ENCODE peak calls at places on chromosomes 2 and 18, in seven cellular contexts. L is SJCRH30, Y is body of pancreas, S is esophagus muscularis mucosa, B is H1, N is left ventricle myocardium inferior, I is K562. Q is an unnamed sample. For H3K4me1 and H3K27me3, the result is how much of the 10 kb centered on the place peaks cover.

GRCh38 chr2:16507655-16508054 is 158.0 kb downstream of the CYRIA start:
- DNase-seq in L (no peak), Y (no peak), S (no peak), B (no peak), N (no peak), I (no peak), Q (no peak)

GRCh38 chr2:236875906-236876505 is 209.7 kb upstream of the COPS8 start:
- DNase-seq in L (peak), Y (no peak), S (peak), B (no peak), N (no peak), I (no peak), Q (no peak)

GRCh38 chr18:35076556-35076955 is 35.3 kb downstream of the MAPRE2 start:
- DNase-seq in L (no peak), Y (no peak), S (no peak), B (no peak), N (no peak), I (no peak), Q (no peak)

GRCh38 chr2:57884281-57884680 is 162.3 kb upstream of the VRK2 start:
- DNase-seq in L (no peak), Y (no peak), S (no peak), B (no peak), N (no peak), I (no peak), Q (no peak)

GRCh38 chr18:41849632-41850031 is 105.4 kb upstream of the PIK3C3 start:
- DNase-seq in L (no peak), Y (no peak), S (no peak), B (no peak), N (no peak), I (no peak), Q (no peak)

GRCh38 chr2:1014802-1015201 is 64.2 kb downstream of the SNTG2 start:
- DNase-seq in L (no peak), Y (no peak), S (no peak), B (no peak), N (no peak), I (no peak), Q (no peak)

GRCh38 chr2:127479219-127479825 is 47.0 kb downstream of the IWS1 start:
- DNase-seq in L (peak), Y (no peak), S (no peak), B (no peak), N (no peak), I (no peak), Q (no peak)

GRCh38 chr2:45242161-45242741 is 233.0 kb upstream of the SIX2 start:
- DNase-seq in L (peak), Y (peak), S (no peak), B (no peak), N (peak), I (no peak), Q (no peak)

GRCh38 chr2:25374827-25375226 is 33.1 kb upstream of the DNMT3A start:
- DNase-seq in L (no peak), Y (no peak), S (no peak), B (no peak), N (no peak), I (no peak), Q (no peak)

GRCh38 chr2:234165421-234165820 is 114.9 kb downstream of the SPP2 start:
- DNase-seq in L (peak), Y (no peak), S (no peak), B (no peak), N (no peak), I (no peak), Q (no peak)

GRCh38 chr2:164984428-164984827 is 29.1 kb upstream of the SLC38A11 start:
- DNase-seq in L (no peak), Y (no peak), S (no peak), B (no peak), N (no peak), I (no peak), Q (no peak)

GRCh38 chr2:129936334-129936934 is 43.0 kb upstream of the RAB6C start:
- DNase-seq in L (peak), Y (no peak), S (no peak), B (no peak), N (no peak), I (peak), Q (peak)

GRCh38 chr2:99662761-99663341 is 173.0 kb upstream of the REV1 start:
- DNase-seq in L (peak), Y (peak), S (no peak), B (no peak), N (no peak), I (no peak), Q (no peak)

GRCh38 chr2:228590681-228591080 is 409.2 kb upstream of the SPHKAP start:
- DNase-seq in L (no peak), Y (no peak), S (no peak), B (no peak), N (no peak), I (no peak), Q (no peak)

GRCh38 chr18:76212958-76213357 is 282.1 kb downstream of the ZNF516 start:
- DNase-seq in L (no peak), Y (no peak), S (no peak), B (no peak), N (no peak), I (no peak), Q (no peak)

GRCh38 chr18:73235491-73235890 is 367.7 kb upstream of the NETO1 start:
- DNase-seq in L (no peak), Y (no peak), S (no peak), B (peak), N (no peak), I (no peak), Q (no peak)

GRCh38 chr2:201114846-201115245 is 1.1 kb upstream of the CFLAR start:
- DNase-seq in L (peak), Y (no peak), S (no peak), B (no peak), N (no peak), I (no peak), Q (no peak)

GRCh38 chr18:46174317-46175039 is 70.3 kb downstream of the HAUS1 start:
- DNase-seq in L (peak), Y (peak), S (no peak), B (no peak), N (peak), I (no peak), Q (peak)

GRCh38 chr18:3061581-3062416 is 48.9 kb upstream of the LPIN2 start:
- DNase-seq in L (no peak), Y (no peak), S (peak), B (no peak), N (no peak), I (no peak), Q (peak)

GRCh38 chr2:219155054-219155644 is 5.5 kb downstream of the NHEJ1 start:
- DNase-seq in L (peak), Y (peak), S (no peak), B (no peak), N (no peak), I (peak), Q (peak)

GRCh38 chr2:224038049-224038829 is 847 bp downstream of the SERPINE2 start:
- DNase-seq in L (peak), Y (peak), S (no peak), B (no peak), N (peak), I (no peak), Q (no peak)

GRCh38 chr2:53334610-53335009 is 433.0 kb upstream of the CHAC2 start:
- DNase-seq in L (no peak), Y (no peak), S (no peak), B (no peak), N (no peak), I (no peak), Q (no peak)

GRCh38 chr18:36330435-36331049 is 33.0 kb downstream of the FHOD3 start:
- DNase-seq in L (no peak), Y (no peak), S (peak), B (no peak), N (no peak), I (no peak), Q (no peak)

GRCh38 chr2:174334278-174334715 is 457 bp upstream of the SP9 start:
- DNase-seq in L (peak), Y (no peak), S (no peak), B (no peak), N (no peak), I (no peak), Q (no peak)

GRCh38 chr2:85133751-85134254 is 611 bp downstream of the TCF7L1 start:
- DNase-seq in L (peak), Y (peak), S (no peak), B (no peak), N (peak), I (no peak), Q (no peak)

GRCh38 chr2:2840681-2841300 is 509.7 kb upstream of the MYT1L start:
- DNase-seq in L (no peak), Y (no peak), S (no peak), B (no peak), N (no peak), I (no peak), Q (no peak)

GRCh38 chr2:235864311-235864710 is 303.9 kb downstream of the GBX2 start:
- DNase-seq in L (no peak), Y (no peak), S (no peak), B (no peak), N (no peak), I (no peak), Q (no peak)

GRCh38 chr2:147511491-147511948 is 333.3 kb upstream of the ACVR2A start:
- DNase-seq in L (peak), Y (no peak), S (no peak), B (no peak), N (peak), I (no peak), Q (no peak)

GRCh38 chr2:72630767-72631166 is 195.1 kb downstream of the EXOC6B start:
- DNase-seq in L (no peak), Y (no peak), S (no peak), B (no peak), N (no peak), I (no peak), Q (no peak)

GRCh38 chr18:35770360-35770759 is 188.8 kb downstream of the GALNT1 start:
- DNase-seq in L (no peak), Y (no peak), S (no peak), B (no peak), N (no peak), I (no peak), Q (no peak)

GRCh38 chr2:233838726-233839446 is 15.4 kb downstream of the HJURP start:
- DNase-seq in L (no peak), Y (peak), S (no peak), B (no peak), N (no peak), I (no peak), Q (no peak)

GRCh38 chr18:45670281-45670962 is 53.6 kb upstream of the SLC14A1 start:
- DNase-seq in L (no peak), Y (no peak), S (no peak), B (no peak), N (no peak), I (peak), Q (no peak)

GRCh38 chr2:129623783-129624182 is 355.7 kb upstream of the RAB6C start:
- DNase-seq in L (no peak), Y (no peak), S (no peak), B (no peak), N (no peak), I (no peak), Q (no peak)

GRCh38 chr18:23816740-23817139 is 127.5 kb downstream of the LAMA3 start:
- DNase-seq in L (no peak), Y (no peak), S (peak), B (no peak), N (no peak), I (no peak), Q (no peak)

GRCh38 chr2:119838179-119838578 is 78.5 kb downstream of the PTPN4 start:
- DNase-seq in L (no peak), Y (no peak), S (no peak), B (no peak), N (no peak), I (no peak), Q (no peak)

GRCh38 chr2:75571730-75572430 is 11.1 kb upstream of the EVA1A start:
- DNase-seq in L (no peak), Y (no peak), S (no peak), B (no peak), N (no peak), I (no peak), Q (no peak)

GRCh38 chr2:48940606-48941005 is 185.1 kb upstream of the LHCGR start:
- DNase-seq in L (peak), Y (no peak), S (peak), B (no peak), N (no peak), I (no peak), Q (no peak)

GRCh38 chr2:20737505-20737904 is 70.6 kb downstream of the GDF7 start:
- DNase-seq in L (no peak), Y (no peak), S (no peak), B (no peak), N (no peak), I (no peak), Q (no peak)

GRCh38 chr2:64846175-64846574 is 143.0 kb upstream of the SLC1A4 start:
- DNase-seq in L (no peak), Y (no peak), S (no peak), B (no peak), N (no peak), I (no peak), Q (no peak)

GRCh38 chr2:176685908-176686307 is 416.7 kb downstream of the MTX2 start:
- DNase-seq in L (no peak), Y (no peak), S (no peak), B (no peak), N (no peak), I (no peak), Q (no peak)

GRCh38 chr2:207511851-207512250 is 17.9 kb upstream of the CREB1 start:
- DNase-seq in L (no peak), Y (no peak), S (no peak), B (no peak), N (no peak), I (no peak), Q (no peak)
- H3K4me1 ChIP-seq in L (under half), Y (under half), S (under half), B (under half), N (under half), I (under half), Q (under half)

GRCh38 chr2:207472343-207473202 is 57.2 kb upstream of the CREB1 start:
- DNase-seq in L (peak), Y (no peak), S (no peak), B (no peak), N (no peak), I (no peak), Q (no peak)
- H3K27ac ChIP-seq in L (no peak), Y (no peak), S (peak), B (no peak), N (peak), I (no peak), Q (no peak)

GRCh38 chr2:136324966-136325365 is 207.0 kb upstream of the CXCR4 start:
- DNase-seq in L (no peak), Y (no peak), S (no peak), B (no peak), N (no peak), I (no peak), Q (no peak)
- H3K27me3 ChIP-seq in L (under half), Y (under half), S (under half), B (under half), N (under half), I (under half), Q (under half)

GRCh38 chr2:96262306-96262705 is 3.5 kb downstream of the TMEM127 start:
- DNase-seq in L (no peak), Y (no peak), S (no peak), B (no peak), N (no peak), I (no peak), Q (no peak)

GRCh38 chr2:96258393-96259022 is 7.3 kb downstream of the TMEM127 start:
- DNase-seq in L (no peak), Y (no peak), S (no peak), B (no peak), N (no peak), I (no peak), Q (no peak)

GRCh38 chr2:96261328-96262003 is 4.3 kb downstream of the TMEM127 start:
- DNase-seq in L (no peak), Y (no peak), S (no peak), B (no peak), N (no peak), I (no peak), Q (no peak)

GRCh38 chr2:96260404-96261260 is 5.2 kb downstream of the TMEM127 start:
- DNase-seq in L (peak), Y (peak), S (no peak), B (no peak), N (peak), I (peak), Q (no peak)

GRCh38 chr2:96259497-96259921 is 6.3 kb downstream of the TMEM127 start:
- DNase-seq in L (peak), Y (peak), S (no peak), B (no peak), N (peak), I (no peak), Q (no peak)
- H3K4me1 ChIP-seq in L (under half), Y (half or more), S (half or more), B (under half), N (half or more), I (under half), Q (under half)

DNA sequence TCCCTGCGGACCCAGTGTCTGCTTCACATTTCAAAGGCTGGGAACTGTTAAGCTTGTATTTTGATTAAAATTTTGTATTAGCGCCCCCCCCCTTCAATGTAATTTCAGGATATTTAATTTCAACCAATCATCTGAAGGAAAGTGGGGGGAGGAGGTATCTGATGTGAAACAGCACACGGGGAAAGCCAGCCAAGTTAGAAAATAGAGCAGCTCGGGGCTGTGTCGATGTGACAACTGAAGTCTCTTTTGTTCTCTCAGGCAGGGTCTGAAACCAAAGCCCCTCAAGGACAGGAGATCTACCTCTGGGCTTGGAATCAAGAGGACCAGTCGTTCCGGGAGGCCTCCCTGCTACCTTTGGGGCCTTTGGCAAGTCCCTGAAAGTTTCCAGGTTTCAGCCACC is 39.4 kb downstream of the RDH14 start:
- DNase-seq in L (no peak), Y (no peak), S (no peak), B (no peak), N (no peak), I (no peak), Q (no peak)
- H3K27ac ChIP-seq in L (no peak), Y (no peak), S (peak), B (no peak), N (peak), I (no peak), Q (no peak)

GRCh38 chr2:37344453-37345361 is at the start of gene QPCT:
- DNase-seq in L (no peak), Y (peak), S (no peak), B (no peak), N (peak), I (peak), Q (peak)
- H3K27me3 ChIP-seq in L (under half), Y (under half), S (under half), B (under half), N (under half), I (under half), Q (under half)

DNA sequence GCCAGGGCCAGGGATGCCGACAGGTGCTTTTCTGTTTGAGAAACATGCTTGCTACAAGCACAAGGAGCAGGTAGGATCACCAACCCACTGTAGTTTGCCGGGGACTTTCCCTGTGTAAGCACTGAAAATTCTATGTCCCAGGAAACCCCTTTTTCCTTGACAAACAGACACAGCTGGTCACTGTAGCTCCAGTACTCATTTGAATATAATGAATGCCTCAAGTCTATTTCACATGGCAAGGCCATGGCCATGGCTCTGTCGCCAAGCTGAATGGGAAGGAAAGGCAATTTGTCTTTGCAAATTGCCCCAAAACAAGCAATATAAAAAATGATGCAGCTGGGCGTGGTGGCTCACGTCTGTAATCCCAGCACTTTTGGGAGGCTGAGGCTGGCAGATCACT is 49.6 kb upstream of the IGFBP2 start:
- DNase-seq in L (peak), Y (no peak), S (no peak), B (no peak), N (no peak), I (no peak), Q (no peak)
- H3K4me1 ChIP-seq in L (under half), Y (under half), S (under half), B (under half), N (under half), I (under half), Q (under half)

GRCh38 chr2:98388601-98389247 is 42.5 kb downstream of the CNGA3 start:
- DNase-seq in L (no peak), Y (no peak), S (no peak), B (no peak), N (no peak), I (no peak), Q (no peak)
- H3K27ac ChIP-seq in L (no peak), Y (no peak), S (no peak), B (no peak), N (no peak), I (no peak), Q (no peak)